ENCODE peak calls at places on chromosomes 2 and 18, in eight cellular contexts. X is pancreas, O is fibroblast of lung, L is iPS DF 6.9, S is aorta, R is HCT116, Z is left ventricle myocardium inferior, C is thoracic aorta. I is an unnamed sample.

GRCh38 chr2:28276076-28276618 is 116.5 kb upstream of the FOSL2 start:
- DNase-seq in X (no peak), O (peak; percentile 99), L (no peak), S (no peak), R (peak; percentile 81), Z (no peak), C (no peak), I (no peak)

GRCh38 chr2:74917702-74918619 is 40.5 kb upstream of the POLE4 start:
- DNase-seq in X (no peak), O (peak; percentile 63), L (no peak), S (no peak), R (no peak), Z (no peak), C (no peak), I (peak; percentile 65)

GRCh38 chr2:143068094-143068890 is 60.9 kb upstream of the ARHGAP15 start:
- DNase-seq in X (no peak), O (no peak), L (no peak), S (no peak), R (no peak), Z (no peak), C (no peak), I (no peak)

GRCh38 chr18:11570073-11570588 is 39.3 kb upstream of the SLC35G4 start:
- DNase-seq in X (no peak), O (no peak), L (no peak), S (no peak), R (no peak), Z (no peak), C (no peak), I (no peak)

GRCh38 chr2:160647967-160648685 is 154.5 kb upstream of the RBMS1 start:
- DNase-seq in X (peak; percentile 22), O (no peak), L (no peak), S (peak; percentile 68), R (no peak), Z (no peak), C (no peak), I (no peak)

GRCh38 chr2:24857741-24858140 is 62.3 kb downstream of the ADCY3 start:
- DNase-seq in X (no peak), O (peak; percentile 28), L (no peak), S (no peak), R (no peak), Z (no peak), C (no peak), I (no peak)

GRCh38 chr2:113255140-113256070 is 23.3 kb downstream of the PAX8 start:
- DNase-seq in X (no peak), O (peak; percentile 49), L (no peak), S (no peak), R (no peak), Z (no peak), C (no peak), I (no peak)

GRCh38 chr2:69767034-69767433 is 25.1 kb downstream of the ANXA4 start:
- DNase-seq in X (no peak), O (peak; percentile 40), L (no peak), S (no peak), R (no peak), Z (no peak), C (no peak), I (no peak)

GRCh38 chr2:52710810-52711618 is 1056.6 kb upstream of the CHAC2 start:
- DNase-seq in X (no peak), O (no peak), L (no peak), S (no peak), R (no peak), Z (no peak), C (no peak), I (no peak)

GRCh38 chr2:212289301-212289700 is 249.3 kb downstream of the ERBB4 start:
- DNase-seq in X (no peak), O (no peak), L (no peak), S (no peak), R (no peak), Z (no peak), C (no peak), I (no peak)

GRCh38 chr2:59025157-59025757 is 784.1 kb upstream of the FANCL start:
- DNase-seq in X (no peak), O (peak; percentile 14), L (peak; percentile 31), S (no peak), R (peak; percentile 8), Z (peak; percentile 23), C (no peak), I (peak; percentile 29)

GRCh38 chr2:3423492-3424170 is 44.1 kb downstream of the TRAPPC12 start:
- DNase-seq in X (peak; percentile 25), O (peak; percentile 6), L (peak; percentile 31), S (peak; percentile 91), R (peak; percentile 27), Z (peak; percentile 65), C (peak; percentile 17), I (peak; percentile 57)

GRCh38 chr2:179218848-179219594 is 45.6 kb downstream of the SESTD1 start:
- DNase-seq in X (peak; percentile 45), O (peak; percentile 78), L (peak; percentile 47), S (peak; percentile 77), R (peak; percentile 67), Z (peak; percentile 54), C (peak; percentile 50), I (no peak)

GRCh38 chr2:202261531-202261930 is 4.0 kb upstream of the NOP58 start:
- DNase-seq in X (no peak), O (peak; percentile 42), L (no peak), S (no peak), R (no peak), Z (no peak), C (no peak), I (no peak)

GRCh38 chr2:239567786-239568185 is 167.0 kb upstream of the HDAC4 start:
- DNase-seq in X (no peak), O (no peak), L (no peak), S (peak; percentile 60), R (no peak), Z (no peak), C (no peak), I (no peak)

GRCh38 chr2:152550386-152550785 is 166.9 kb downstream of the PRPF40A start:
- DNase-seq in X (peak; percentile 40), O (peak; percentile 37), L (no peak), S (no peak), R (no peak), Z (no peak), C (no peak), I (no peak)

GRCh38 chr2:148614332-148615049 is 30.1 kb upstream of the EPC2 start:
- DNase-seq in X (peak; percentile 13), O (peak; percentile 71), L (no peak), S (no peak), R (peak; percentile 4), Z (no peak), C (no peak), I (no peak)

GRCh38 chr2:69298862-69299261 is 88.2 kb downstream of the GFPT1 start:
- DNase-seq in X (no peak), O (peak; percentile 58), L (no peak), S (no peak), R (no peak), Z (no peak), C (no peak), I (no peak)

GRCh38 chr2:151878655-151879563 is 50.7 kb upstream of the ARL5A start:
- DNase-seq in X (no peak), O (peak; percentile 66), L (no peak), S (no peak), R (peak; percentile 46), Z (no peak), C (no peak), I (no peak)

GRCh38 chr18:51157215-51157614 is 40.3 kb downstream of the MEX3C start:
- DNase-seq in X (no peak), O (no peak), L (no peak), S (no peak), R (no peak), Z (no peak), C (no peak), I (no peak)
- H3K4me1 ChIP-seq in X (no peaks in the 10 kb centered on the region), O (no peaks in the 10 kb centered on the region), L (peaks cover 1% of the 10 kb centered on the region), S (no peaks in the 10 kb centered on the region), R (no peaks in the 10 kb centered on the region), Z (no peaks in the 10 kb centered on the region), C (no peaks in the 10 kb centered on the region), I (no peaks in the 10 kb centered on the region)

GRCh38 chr2:214255046-214255445 is 155.8 kb upstream of the VWC2L start:
- DNase-seq in X (no peak), O (no peak), L (no peak), S (no peak), R (no peak), Z (no peak), C (no peak), I (no peak)
- H3K27ac ChIP-seq in X (no peak overlapping the region), O (no peak overlapping the region), L (no peak overlapping the region), S (no peak overlapping the region), R (no peak overlapping the region), Z (no peak overlapping the region), C (no peak overlapping the region), I (no peak overlapping the region)

GRCh38 chr18:70991577-70991976 is 702.7 kb downstream of the SOCS6 start:
- DNase-seq in X (no peak), O (peak; percentile 47), L (no peak), S (no peak), R (no peak), Z (no peak), C (no peak), I (no peak)
- H3K4me1 ChIP-seq in X (no peaks in the 10 kb centered on the region), O (no peaks in the 10 kb centered on the region), L (no peaks in the 10 kb centered on the region), S (no peaks in the 10 kb centered on the region), R (no peaks in the 10 kb centered on the region), Z (no peaks in the 10 kb centered on the region), C (no peaks in the 10 kb centered on the region), I (no peaks in the 10 kb centered on the region)

GRCh38 chr2:132623096-132623839 is 46.7 kb downstream of the LYPD1 start:
- DNase-seq in X (no peak), O (peak; percentile 90), L (no peak), S (no peak), R (no peak), Z (no peak), C (no peak), I (no peak)

GRCh38 chr2:132632000-132632649 is 37.9 kb downstream of the LYPD1 start:
- DNase-seq in X (no peak), O (peak; percentile 57), L (no peak), S (no peak), R (no peak), Z (no peak), C (no peak), I (no peak)

GRCh38 chr2:132627542-132627941 is 42.5 kb downstream of the LYPD1 start:
- DNase-seq in X (no peak), O (peak; percentile 31), L (no peak), S (no peak), R (no peak), Z (no peak), C (no peak), I (no peak)
- H3K27ac ChIP-seq in X (no peak overlapping the region), O (no peak overlapping the region), L (no peak overlapping the region), S (no peak overlapping the region), R (no peak overlapping the region), Z (no peak overlapping the region), C (no peak overlapping the region), I (no peak overlapping the region)

GRCh38 chr2:217102941-217103340 is 243.1 kb upstream of the TNP1 start:
- DNase-seq in X (no peak), O (peak; percentile 49), L (no peak), S (no peak), R (no peak), Z (no peak), C (no peak), I (no peak)
- H3K4me1 ChIP-seq in X (no peaks in the 10 kb centered on the region), O (peaks cover 14% of the 10 kb centered on the region), L (no peaks in the 10 kb centered on the region), S (peaks cover 5% of the 10 kb centered on the region), R (peaks cover 46% of the 10 kb centered on the region), Z (peaks cover 7% of the 10 kb centered on the region), C (peaks cover 11% of the 10 kb centered on the region), I (no peaks in the 10 kb centered on the region)

DNA sequence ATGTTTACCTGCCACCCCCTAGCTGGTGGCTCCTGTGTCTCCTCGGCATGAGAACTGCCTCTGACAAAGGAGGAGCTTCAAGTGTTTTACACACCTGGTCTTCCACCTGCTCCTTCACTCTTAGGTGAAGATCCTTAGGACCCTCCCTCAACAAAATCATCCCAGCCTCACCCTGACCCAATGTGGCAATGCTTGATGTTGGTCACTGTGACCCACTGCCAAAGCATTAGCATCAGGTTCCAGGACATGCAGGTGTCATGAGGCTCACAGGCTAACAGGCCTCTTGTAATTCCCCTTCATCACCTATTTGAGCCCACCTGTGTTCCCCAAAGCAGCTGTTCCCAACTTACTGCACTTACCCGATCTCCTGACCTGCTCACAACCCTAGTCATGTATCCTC is 9.8 kb downstream of the FZD5 start:
- DNase-seq in X (no peak), O (no peak), L (no peak), S (no peak), R (no peak), Z (no peak), C (no peak), I (no peak)
- H3K27ac ChIP-seq in X (no peak overlapping the region), O (no peak overlapping the region), L (no peak overlapping the region), S (no peak overlapping the region), R (no peak overlapping the region), Z (no peak overlapping the region), C (no peak overlapping the region), I (no peak overlapping the region)

I was measured in upper lobe of left lung.